ENCODE peak calls at places on chromosomes 3 and 15, in ten cellular contexts. S is HS-5; I is NK-92 treated with Interleukin-12 subunit alpha and Interleukin-12 subunit beta, amount 100 ng/mL, for 24 hours; A is SHP77; E is esophagus squamous epithelium; M is memory B cell; X is T-helper 2 cell; N is lower lobe of right lung; F is kidney epithelial cell; U is NCI-H1092 treated with DMSO at 0.1 percent for 48 hours. J is an unnamed sample.
A peak's percentile ranks its signal among the peaks of the same experiment; 100 is the strongest.

GRCh38 chr3:14467723-14468620 is 65.6 kb downstream of the SLC6A6 start:
- DNase-seq in S (no peak), I (no peak), A (peak; percentile 24), E (no peak), M (peak; percentile 31), X (no peak), N (no peak), F (no peak), U (peak; percentile 35), J (peak; percentile 70)

GRCh38 chr3:151611464-151611863 is 122.3 kb upstream of the AADACL2 start:
- DNase-seq in S (no peak), I (no peak), A (no peak), E (no peak), M (no peak), X (no peak), N (no peak), F (no peak), U (no peak), J (no peak)

GRCh38 chr3:62186967-62187366 is 186.4 kb downstream of the FEZF2 start:
- DNase-seq in S (no peak), I (no peak), A (no peak), E (no peak), M (no peak), X (no peak), N (no peak), F (no peak), U (no peak), J (no peak)

GRCh38 chr3:39101022-39101689 is 6.3 kb downstream of the GORASP1 start:
- DNase-seq in S (no peak), I (no peak), A (peak; percentile 12), E (no peak), M (peak; percentile 52), X (no peak), N (no peak), F (no peak), U (peak; percentile 1), J (peak; percentile 23)

GRCh38 chr3:72897758-72898007 is 9.8 kb downstream of the GXYLT2 start:
- DNase-seq in S (no peak), I (no peak), A (no peak), E (no peak), M (no peak), X (no peak), N (no peak), F (no peak), U (no peak), J (no peak)

GRCh38 chr3:28136607-28137216 is 104.7 kb upstream of the CMC1 start:
- DNase-seq in S (no peak), I (no peak), A (no peak), E (no peak), M (no peak), X (no peak), N (no peak), F (no peak), U (no peak), J (no peak)

GRCh38 chr15:43105077-43105769 is 615 bp downstream of the UBR1 start:
- DNase-seq in S (no peak), I (no peak), A (peak; percentile 28), E (no peak), M (peak; percentile 9), X (no peak), N (no peak), F (no peak), U (peak; percentile 28), J (peak; percentile 8)

GRCh38 chr3:156615592-156616173 is 58.7 kb upstream of the TIPARP start:
- DNase-seq in S (peak; percentile 78), I (no peak), A (no peak), E (no peak), M (no peak), X (no peak), N (peak; percentile 69), F (peak; percentile 99), U (no peak), J (no peak)

GRCh38 chr3:171334465-171334811 is 125.8 kb downstream of the TNIK start:
- DNase-seq in S (no peak), I (no peak), A (no peak), E (no peak), M (no peak), X (no peak), N (peak; percentile 64), F (peak; percentile 88), U (no peak), J (no peak)